ENCODE peak calls at places on chromosome 3, in seven cellular contexts. C, K, J, Y, A, U and M are unnamed samples.

GRCh38 chr3:49199900-49200281 is 28.5 kb downstream of the KLHDC8B start:
- DNase-seq in U (no peak), A (no peak), C (no peak), K (no peak), J (no peak), Y (no peak), M (no peak)

GRCh38 chr3:196990654-196991053 is 22.0 kb upstream of the PIGZ start:
- DNase-seq in A (no peak), U (no peak), J (no peak), K (no peak), Y (no peak), C (peak; percentile 43), M (no peak)

GRCh38 chr3:127088511-127089430 is 104.2 kb upstream of the PRR23E start:
- DNase-seq in U (no peak), K (no peak), C (no peak), J (peak; percentile 67), A (no peak), Y (no peak), M (no peak)

GRCh38 chr3:138834359-138835176 is at the start of gene PIK3CB:
- DNase-seq in Y (peak; percentile 92), K (peak; percentile 92), A (peak; percentile 44), J (peak; percentile 97), U (no peak), C (peak; percentile 72), M (peak; percentile 76)

GRCh38 chr3:143337387-143337786 is 217.8 kb downstream of the CHST2 start:
- DNase-seq in C (no peak), J (no peak), A (no peak), U (no peak), K (no peak), Y (no peak), M (no peak)

GRCh38 chr3:195616681-195617080 is 32.9 kb upstream of the APOD start:
- DNase-seq in Y (no peak), A (no peak), K (no peak), U (no peak), C (no peak), J (no peak), M (no peak)

GRCh38 chr3:160196511-160197104 is 28.6 kb upstream of the C3orf80 start:
- DNase-seq in A (no peak), Y (no peak), C (no peak), J (no peak), K (no peak), U (no peak), M (no peak)

GRCh38 chr3:94716326-94717018 is 653.6 kb downstream of the NSUN3 start:
- DNase-seq in A (no peak), J (no peak), C (peak; percentile 24), K (no peak), Y (no peak), U (no peak), M (no peak)

GRCh38 chr3:176293277-176293676 is 904.0 kb downstream of the TBL1XR1 start:
- DNase-seq in K (no peak), Y (no peak), J (no peak), U (no peak), A (no peak), C (no peak), M (no peak)

GRCh38 chr3:179473565-179473964 is 22.3 kb upstream of the GNB4 start:
- DNase-seq in C (no peak), K (no peak), U (no peak), Y (no peak), A (no peak), J (no peak), M (no peak)

GRCh38 chr3:119349353-119349752 is 55.2 kb downstream of the ARHGAP31 start:
- DNase-seq in A (no peak), K (no peak), C (no peak), Y (peak; percentile 58), J (no peak), U (no peak), M (peak; percentile 87)

GRCh38 chr3:15361494-15362214 is 29.3 kb upstream of the SH3BP5 start:
- DNase-seq in Y (no peak), J (peak; percentile 25), K (no peak), C (no peak), A (no peak), U (peak; percentile 99), M (peak; percentile 65)

GRCh38 chr3:137061186-137061585 is 103.4 kb downstream of the IL20RB start:
- DNase-seq in A (no peak), C (no peak), U (no peak), J (no peak), Y (no peak), K (no peak), M (no peak)

GRCh38 chr3:147298511-147298982 is 107.8 kb downstream of the ZIC4 start:
- DNase-seq in K (no peak), A (no peak), J (no peak), Y (no peak), U (no peak), C (peak; percentile 3), M (peak; percentile 38)

GRCh38 chr3:55423888-55424287 is 63.2 kb downstream of the WNT5A start:
- DNase-seq in Y (no peak), J (no peak), U (no peak), K (no peak), A (no peak), C (no peak), M (no peak)

DNA sequence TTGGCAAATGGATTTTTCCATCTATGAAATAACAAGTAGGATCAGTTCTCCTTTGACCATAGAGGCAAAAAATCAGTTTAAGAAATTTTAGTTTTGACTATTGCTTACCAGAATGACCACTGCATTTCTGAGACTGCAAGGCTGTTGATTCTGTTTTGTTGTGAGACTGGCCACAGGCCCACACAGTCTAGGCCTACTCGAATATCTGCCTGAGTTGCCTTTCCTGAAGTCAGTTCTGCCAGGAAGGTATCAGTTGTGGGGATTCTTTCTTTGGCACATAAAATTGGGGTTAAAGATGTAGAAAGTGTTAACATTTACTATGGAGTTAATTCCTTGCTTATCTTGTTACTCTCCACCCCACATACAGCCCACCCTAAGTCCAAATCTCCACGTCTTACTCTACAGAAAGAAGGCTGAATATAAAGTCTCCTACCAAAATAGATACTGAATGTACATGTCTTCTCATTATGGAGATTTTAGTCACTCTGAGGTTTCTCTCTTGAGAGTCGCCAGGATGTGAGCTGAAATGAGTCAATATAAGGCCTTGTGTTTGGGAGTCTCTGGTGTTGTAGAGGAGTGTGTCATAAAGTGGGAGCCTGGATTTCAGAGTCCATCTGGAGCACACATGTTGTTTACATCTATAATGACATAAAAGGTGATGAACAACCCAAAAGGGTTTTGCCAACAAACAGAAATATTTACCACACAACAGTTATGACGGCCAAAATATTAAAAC is 45.0 kb upstream of the WWTR1 start:
- DNase-seq in A (no peak), K (no peak), C (no peak), U (no peak), Y (no peak), J (no peak), M (no peak)
- TF ChIP-seq YY1 in A (no peak), K (no peak), C (no peak), U (no peak), Y (no peak), J (no peak), M (no peak)

GRCh38 chr3:140756240-140757016 is 78.6 kb downstream of the TRIM42 start:
- DNase-seq in A (no peak), C (no peak), Y (no peak), U (peak; percentile 49), J (no peak), K (no peak), M (no peak)

GRCh38 chr3:140758791-140759444 is 81.1 kb downstream of the TRIM42 start:
- DNase-seq in C (no peak), U (no peak), J (no peak), K (no peak), A (no peak), Y (no peak), M (no peak)

GRCh38 chr3:140765246-140765645 is 87.4 kb downstream of the TRIM42 start:
- DNase-seq in J (no peak), U (no peak), A (no peak), Y (peak; percentile 1), C (no peak), K (no peak), M (no peak)

GRCh38 chr3:140762751-140763150 is 84.9 kb downstream of the TRIM42 start:
- DNase-seq in C (no peak), U (no peak), J (no peak), K (no peak), A (no peak), Y (no peak), M (no peak)

DNA sequence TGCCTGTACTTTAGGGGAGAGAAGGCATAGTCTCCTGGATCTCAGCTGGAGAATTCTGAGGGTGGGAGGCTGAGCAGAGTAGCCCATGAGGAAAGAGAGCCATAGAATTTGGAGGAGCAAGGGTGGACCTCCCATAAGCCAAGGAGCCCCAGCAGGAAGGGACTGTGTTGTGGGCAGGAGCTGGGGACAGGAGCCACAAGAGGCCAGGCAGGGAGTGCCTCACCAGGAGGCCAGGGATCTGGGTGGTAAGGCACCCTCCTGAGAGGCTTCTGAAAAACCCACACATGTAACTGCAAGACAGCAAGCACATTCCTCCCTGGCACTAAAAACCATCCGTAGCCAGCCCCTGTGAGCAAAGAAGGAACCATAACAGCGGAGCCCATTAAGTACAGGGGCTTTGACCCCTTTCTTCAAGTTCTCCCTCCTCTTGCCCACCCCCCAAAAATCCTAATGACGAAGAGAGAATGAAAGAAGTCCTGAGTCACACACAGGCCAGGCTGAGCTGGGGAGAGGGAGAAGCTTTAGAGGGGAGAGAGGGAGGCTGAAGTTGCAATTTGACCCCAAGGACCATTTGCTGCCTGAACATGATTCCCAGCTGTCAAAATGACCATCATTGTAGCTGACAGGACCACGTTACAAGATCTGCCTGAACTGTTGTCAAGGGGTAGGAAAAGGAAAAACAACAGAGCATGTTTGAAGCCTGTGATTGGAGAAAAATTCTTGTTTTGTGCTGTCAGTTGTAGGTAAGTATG is 82.6 kb downstream of the TRIM42 start:
- DNase-seq in C (no peak), J (no peak), Y (peak; percentile 19), A (no peak), K (no peak), U (no peak), M (no peak)
- H3K4me1 ChIP-seq in C (no peaks in the 10 kb centered on the region), J (no peaks in the 10 kb centered on the region), Y (no peaks in the 10 kb centered on the region), A (no peaks in the 10 kb centered on the region), K (no peaks in the 10 kb centered on the region), U (peaks cover 12% of the 10 kb centered on the region), M (peaks cover 3% of the 10 kb centered on the region)

GRCh38 chr3:125434582-125435011 is 59.5 kb upstream of the ZNF148 start:
- DNase-seq in Y (no peak), C (no peak), U (peak; percentile 56), A (no peak), J (no peak), K (no peak), M (no peak)
- H3K36me3 ChIP-seq in Y (no peaks in the 10 kb centered on the region), C (no peaks in the 10 kb centered on the region), U (no peaks in the 10 kb centered on the region), A (no peaks in the 10 kb centered on the region), J (no peaks in the 10 kb centered on the region), K (no peaks in the 10 kb centered on the region), M (no peaks in the 10 kb centered on the region)

GRCh38 chr3:52227117-52227516 is 1.7 kb upstream of the TLR9 start:
- DNase-seq in C (no peak), U (no peak), K (no peak), A (no peak), Y (no peak), J (no peak), M (no peak)

GRCh38 chr3:52223449-52224408 is 1.7 kb downstream of the TLR9 start:
- DNase-seq in C (no peak), U (no peak), Y (no peak), K (no peak), J (no peak), A (no peak), M (no peak)

GRCh38 chr3:52227766-52228165 is 2.3 kb upstream of the TLR9 start:
- DNase-seq in A (no peak), Y (no peak), C (no peak), K (no peak), J (no peak), U (no peak), M (no peak)

GRCh38 chr3:52226229-52226817 is 878 bp upstream of the TLR9 start:
- DNase-seq in A (no peak), J (no peak), Y (no peak), C (no peak), U (no peak), K (no peak), M (no peak)

GRCh38 chr3:52225452-52226228 is at the start of gene TLR9:
- DNase-seq in Y (peak; percentile 45), U (peak; percentile 71), K (no peak), J (no peak), A (no peak), C (no peak), M (no peak)
- TF ChIP-seq YY1 in Y (no peak), U (no peak), K (no peak), J (no peak), A (no peak), C (no peak), M (no peak)